ENCODE peak calls at places on chromosomes 4 and X, in six cellular contexts. M is GM12865, K is GM12864, R is fibroblast of the aortic adventitia, C is cardiac muscle cell, J is transverse colon. U is an unnamed sample.

GRCh38 chrX:136221851-136222513 is 29.2 kb downstream of the MAP7D3 start:
- DNase-seq in M (no peak), K (no peak), R (no peak), C (no peak), J (no peak), U (no peak)

GRCh38 chr4:125714845-125715244 is 400.1 kb downstream of the FAT4 start:
- DNase-seq in M (no peak), K (no peak), R (peak; percentile 43), C (no peak), J (no peak), U (no peak)

GRCh38 chr4:29560452-29560851 is 1159.7 kb upstream of the PCDH7 start:
- DNase-seq in M (no peak), K (no peak), R (no peak), C (no peak), J (no peak), U (no peak)

GRCh38 chr4:151356510-151356909 is 31.1 kb upstream of the SH3D19 start:
- DNase-seq in M (no peak), K (no peak), R (peak; percentile 16), C (no peak), J (no peak), U (no peak)

GRCh38 chrX:17474892-17475291 is 99.9 kb downstream of the NHS start:
- DNase-seq in M (no peak), K (no peak), R (peak; percentile 69), C (peak; percentile 50), J (no peak), U (no peak)

GRCh38 chr4:92101609-92102231 is 202.0 kb upstream of the GRID2 start:
- DNase-seq in M (no peak), K (no peak), R (peak; percentile 70), C (peak; percentile 88), J (no peak), U (no peak)

GRCh38 chrX:151896734-151897474 is 15.8 kb upstream of the MAGEA4 start:
- DNase-seq in M (no peak), K (no peak), R (peak; percentile 78), C (peak; percentile 60), J (no peak), U (no peak)

GRCh38 chr4:175054980-175055379 is 136.8 kb downstream of the ADAM29 start:
- DNase-seq in M (peak; percentile 52), K (no peak), R (no peak), C (no peak), J (no peak), U (no peak)

GRCh38 chr4:168666531-168666930 is 169.7 kb downstream of the PALLD start:
- DNase-seq in M (no peak), K (no peak), R (peak; percentile 54), C (peak; percentile 30), J (no peak), U (no peak)

GRCh38 chr4:2261110-2261852 is 628 bp downstream of the MXD4 start:
- DNase-seq in M (peak; percentile 61), K (no peak), R (peak; percentile 30), C (peak; percentile 55), J (peak; percentile 66), U (peak; percentile 40)

GRCh38 chrX:19630776-19631707 is 115.7 kb upstream of the MAP3K15 start:
- DNase-seq in M (no peak), K (no peak), R (no peak), C (no peak), J (no peak), U (no peak)

GRCh38 chr4:4871267-4872147 is 12.0 kb downstream of the MSX1 start:
- DNase-seq in M (no peak), K (no peak), R (no peak), C (no peak), J (no peak), U (no peak)

GRCh38 chr4:46277165-46277951 is 112.6 kb downstream of the GABRA2 start:
- DNase-seq in M (no peak), K (no peak), R (no peak), C (no peak), J (no peak), U (no peak)

GRCh38 chr4:123588631-123589223 is 192.1 kb downstream of the SPRY1 start:
- DNase-seq in M (peak; percentile 72), K (no peak), R (peak; percentile 25), C (peak; percentile 20), J (peak; percentile 18), U (no peak)

GRCh38 chrX:129493643-129494042 is 29.6 kb downstream of the SMARCA1 start:
- DNase-seq in M (no peak), K (no peak), R (peak; percentile 35), C (peak; percentile 31), J (no peak), U (no peak)

GRCh38 chrX:15194136-15194535 is 75.7 kb downstream of the ASB9 start:
- DNase-seq in M (no peak), K (no peak), R (peak; percentile 4), C (no peak), J (no peak), U (no peak)

GRCh38 chr4:6332042-6332668 is 62.5 kb downstream of the WFS1 start:
- DNase-seq in M (peak; percentile 21), K (no peak), R (peak; percentile 24), C (peak; percentile 46), J (peak; percentile 25), U (no peak)

GRCh38 chr4:183201331-183201730 is 102.3 kb downstream of the WWC2 start:
- DNase-seq in M (no peak), K (no peak), R (peak; percentile 55), C (peak; percentile 33), J (no peak), U (no peak)

GRCh38 chr4:70728096-70728495 is 6.3 kb downstream of the RUFY3 start:
- DNase-seq in M (no peak), K (no peak), R (no peak), C (no peak), J (no peak), U (no peak)

GRCh38 chr4:78704981-78705757 is 71.0 kb upstream of the BMP2K start:
- DNase-seq in M (no peak), K (no peak), R (peak; percentile 73), C (peak; percentile 65), J (no peak), U (no peak)

GRCh38 chr4:55143858-55144257 is 18.5 kb upstream of the KDR start:
- DNase-seq in M (no peak), K (no peak), R (no peak), C (no peak), J (no peak), U (no peak)

GRCh38 chrX:129650821-129651510 is 3.8 kb downstream of the APLN start:
- DNase-seq in M (no peak), K (no peak), R (no peak), C (no peak), J (no peak), U (no peak)

GRCh38 chrX:97616883-97617510 is 733.3 kb downstream of the RPA4 start:
- DNase-seq in M (peak; percentile 37), K (peak; percentile 30), R (peak; percentile 53), C (peak; percentile 63), J (no peak), U (peak; percentile 50)

GRCh38 chr4:79141530-79141929 is 184.3 kb downstream of the NAA11 start:
- DNase-seq in M (peak; percentile 24), K (no peak), R (peak; percentile 0), C (peak; percentile 8), J (no peak), U (no peak)

DNA sequence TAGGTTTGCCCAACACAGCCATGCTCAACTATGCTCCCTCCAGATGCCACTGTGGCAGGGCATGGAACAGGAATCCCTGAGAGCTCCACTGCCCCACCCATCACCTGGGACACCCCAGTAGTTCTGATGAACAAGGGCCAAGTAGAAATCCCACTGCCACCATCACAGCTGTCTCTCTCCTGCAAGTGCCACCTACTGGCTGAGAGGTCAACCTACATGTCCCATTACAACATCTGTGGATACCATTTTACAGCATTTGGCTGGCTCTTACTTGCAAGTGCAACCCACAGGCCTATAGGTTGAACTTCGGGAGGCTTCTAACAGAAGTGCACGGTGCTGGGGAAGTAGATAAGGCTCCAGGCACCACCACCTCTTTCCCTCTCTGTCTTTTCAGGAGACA is 142.5 kb downstream of the CXXC4 start:
- DNase-seq in M (peak; percentile 17), K (no peak), R (no peak), C (no peak), J (no peak), U (no peak)
- TF ChIP-seq CTCF in M (peak; percentile 18), K (peak; percentile 54), R (no peak), C (no peak), J (no peak), U (no peak)

GRCh38 chr4:132619968-132620367 is 529.1 kb upstream of the PCDH10 start:
- DNase-seq in M (no peak), K (no peak), R (no peak), C (no peak), J (no peak), U (no peak)

DNA sequence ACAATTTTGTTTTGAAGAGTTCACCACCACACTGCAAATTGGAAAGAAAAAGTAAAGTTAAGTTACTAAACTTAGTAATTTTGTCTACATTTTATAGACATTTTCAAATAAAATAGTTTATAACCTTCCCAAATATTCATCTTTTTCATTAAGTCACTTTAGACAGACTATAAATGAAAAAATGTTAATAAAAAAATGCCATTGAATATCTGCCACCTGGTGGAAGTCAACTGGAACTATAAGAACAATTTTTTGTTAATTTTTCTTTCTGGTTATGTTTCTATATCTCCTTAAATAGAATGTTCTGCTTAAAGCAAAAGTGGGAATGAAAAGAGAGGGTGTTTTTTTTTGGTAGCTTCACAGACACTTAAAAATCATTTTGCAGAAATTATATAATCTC is 534.4 kb upstream of the PCDH10 start:
- DNase-seq in M (no peak), K (no peak), R (peak; percentile 28), C (peak; percentile 22), J (no peak), U (no peak)
- TF ChIP-seq CTCF in M (no peak), K (no peak), R (peak; percentile 36), C (peak; percentile 38), J (no peak), U (peak; percentile 19)

DNA sequence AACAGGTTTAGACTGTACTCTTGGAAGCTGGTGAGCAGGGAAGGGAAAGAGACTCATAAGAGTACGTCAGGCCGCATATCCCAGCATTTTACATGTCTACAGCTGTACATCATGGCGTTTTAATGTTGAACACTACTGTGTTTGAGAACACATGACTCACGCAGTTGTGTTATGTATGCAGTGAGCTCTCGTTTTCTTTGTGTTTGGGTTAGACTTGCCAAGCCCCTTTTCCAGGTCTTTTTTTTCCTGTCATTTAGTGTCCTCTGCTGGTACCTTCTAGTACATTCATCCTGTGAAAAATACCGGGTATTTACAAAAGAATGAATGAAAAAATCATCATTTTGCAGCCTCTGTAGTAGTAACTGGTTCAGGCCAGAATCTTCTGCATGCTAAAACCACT is 35.3 kb downstream of the SMS start:
- DNase-seq in M (no peak), K (no peak), R (peak; percentile 80), C (peak; percentile 71), J (no peak), U (no peak)
- TF ChIP-seq CTCF in M (no peak), K (no peak), R (peak; percentile 52), C (peak; percentile 47), J (peak; percentile 25), U (no peak)

GRCh38 chrX:102516314-102516936 is at the start of gene TMSB15A:
- DNase-seq in M (no peak), K (no peak), R (peak; percentile 18), C (peak; percentile 48), J (peak; percentile 53), U (no peak)

GRCh38 chrX:102514536-102514935 is 2.0 kb downstream of the TMSB15A start:
- DNase-seq in M (no peak), K (no peak), R (no peak), C (no peak), J (no peak), U (no peak)

DNA sequence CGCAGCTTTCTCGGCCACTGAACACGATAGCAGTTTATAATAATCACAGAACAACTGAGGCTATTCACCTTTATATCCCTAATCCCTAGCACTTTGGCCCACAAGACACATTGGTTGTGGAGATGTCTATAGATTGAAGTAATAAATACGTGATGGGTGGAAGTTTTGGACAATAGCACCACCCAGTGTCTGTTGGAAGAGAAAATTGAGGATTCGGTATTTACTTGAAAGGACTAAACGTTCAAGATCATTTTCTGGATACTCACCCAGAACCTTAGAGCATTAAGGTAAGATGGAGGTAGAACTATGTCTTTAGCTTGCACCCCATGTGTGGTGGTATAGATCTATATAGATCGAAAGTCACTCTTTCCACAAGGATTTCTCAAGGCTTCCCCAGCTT is 792 bp upstream of the TMSB15A start:
- DNase-seq in M (no peak), K (no peak), R (peak; percentile 34), C (peak; percentile 3), J (no peak), U (no peak)
- TF ChIP-seq CTCF in M (no peak), K (no peak), R (peak; percentile 20), C (peak; percentile 13), J (no peak), U (no peak)